ENCODE peak calls at places on chromosomes 1 and 21, in four cellular contexts. One of them, this sample, is unnamed.

GRCh38 chr1:15526021-15526489 is 593 bp upstream of the DNAJC16 start:
- DNase-seq in SK-N-SH: no peak
- DNase-seq in HepG2: no peak
- DNase-seq in H1: no peak
- DNase-seq in this sample: no peak

GRCh38 chr21:37459575-37459974 is 93.0 kb downstream of the DYRK1A start:
- DNase-seq in SK-N-SH: no peak
- DNase-seq in HepG2: no peak
- DNase-seq in H1: no peak
- DNase-seq in this sample: no peak

GRCh38 chr1:28642056-28642846 is 616 bp downstream of the TAF12 start:
- DNase-seq in HepG2: no peak
- DNase-seq in SK-N-SH: no peak
- DNase-seq in H1: no peak
- DNase-seq in this sample: no peak

GRCh38 chr1:3042481-3042880 is 21.2 kb downstream of the ACTRT2 start:
- DNase-seq in HepG2: no peak
- DNase-seq in SK-N-SH: no peak
- DNase-seq in H1: no peak
- DNase-seq in this sample: no peak

GRCh38 chr21:26966978-26967913 is at the start of gene ADAMTS5:
- DNase-seq in SK-N-SH: peak
- DNase-seq in HepG2: no peak
- DNase-seq in H1: peak
- DNase-seq in this sample: no peak

GRCh38 chr1:235996048-235996785 is 68.7 kb downstream of the NID1 start:
- DNase-seq in HepG2: no peak
- DNase-seq in H1: no peak
- DNase-seq in SK-N-SH: no peak
- DNase-seq in this sample: no peak

GRCh38 chr1:182595641-182596240 is 6.7 kb upstream of the RNASEL start:
- DNase-seq in HepG2: peak
- DNase-seq in SK-N-SH: peak
- DNase-seq in H1: peak
- DNase-seq in this sample: no peak

GRCh38 chr21:46110499-46111192 is 12.7 kb downstream of the COL6A2 start:
- DNase-seq in H1: peak
- DNase-seq in SK-N-SH: peak
- DNase-seq in HepG2: no peak
- DNase-seq in this sample: no peak

GRCh38 chr1:198015317-198015716 is 98.1 kb downstream of the LHX9 start:
- DNase-seq in SK-N-SH: no peak
- DNase-seq in H1: no peak
- DNase-seq in HepG2: no peak
- DNase-seq in this sample: no peak

GRCh38 chr1:2087766-2088165 is 37.6 kb downstream of the PRKCZ start:
- DNase-seq in SK-N-SH: no peak
- DNase-seq in HepG2: no peak
- DNase-seq in H1: no peak
- DNase-seq in this sample: no peak

GRCh38 chr21:34595457-34595856 is 19.5 kb downstream of the RCAN1 start:
- DNase-seq in HepG2: peak
- DNase-seq in SK-N-SH: no peak
- DNase-seq in H1: peak
- DNase-seq in this sample: no peak

GRCh38 chr1:154328318-154329151 is 3.2 kb downstream of the ATP8B2 start:
- DNase-seq in SK-N-SH: peak
- DNase-seq in H1: peak
- DNase-seq in HepG2: no peak
- DNase-seq in this sample: no peak

GRCh38 chr1:211371406-211372105 is 44.9 kb downstream of the TRAF5 start:
- DNase-seq in HepG2: no peak
- DNase-seq in H1: no peak
- DNase-seq in SK-N-SH: no peak
- DNase-seq in this sample: no peak

GRCh38 chr1:201456499-201457309 is 12.3 kb downstream of the PHLDA3 start:
- DNase-seq in SK-N-SH: no peak
- DNase-seq in H1: no peak
- DNase-seq in HepG2: peak
- DNase-seq in this sample: no peak

GRCh38 chr1:117051224-117052064 is 8.7 kb upstream of the TTF2 start:
- DNase-seq in SK-N-SH: no peak
- DNase-seq in HepG2: no peak
- DNase-seq in H1: no peak
- DNase-seq in this sample: peak

GRCh38 chr1:18288609-18289219 is 181.1 kb downstream of the IGSF21 start:
- DNase-seq in SK-N-SH: peak
- DNase-seq in H1: no peak
- DNase-seq in HepG2: no peak
- DNase-seq in this sample: no peak

GRCh38 chr1:111369645-111370044 is 57.9 kb downstream of the OVGP1 start:
- DNase-seq in H1: no peak
- DNase-seq in SK-N-SH: no peak
- DNase-seq in HepG2: no peak
- DNase-seq in this sample: no peak

GRCh38 chr1:154819628-154820590 is 50.2 kb downstream of the KCNN3 start:
- DNase-seq in H1: peak
- DNase-seq in HepG2: peak
- DNase-seq in SK-N-SH: peak
- DNase-seq in this sample: no peak

GRCh38 chr1:145944532-145944931 is 13.3 kb downstream of the LIX1L start:
- DNase-seq in SK-N-SH: no peak
- DNase-seq in H1: no peak
- DNase-seq in HepG2: no peak
- DNase-seq in this sample: no peak

GRCh38 chr1:238991730-238992490 is 394.5 kb upstream of the CHRM3 start:
- DNase-seq in SK-N-SH: peak
- DNase-seq in H1: no peak
- DNase-seq in HepG2: no peak
- DNase-seq in this sample: no peak

GRCh38 chr1:244092293-244093264 is 41.5 kb downstream of the ZBTB18 start:
- DNase-seq in SK-N-SH: no peak
- DNase-seq in H1: no peak
- DNase-seq in HepG2: no peak
- DNase-seq in this sample: no peak

GRCh38 chr1:230136453-230137327 is 69.7 kb downstream of the GALNT2 start:
- DNase-seq in SK-N-SH: no peak
- DNase-seq in HepG2: no peak
- DNase-seq in H1: no peak
- DNase-seq in this sample: no peak

GRCh38 chr1:153494976-153495535 is 34.6 kb upstream of the S100A7 start:
- DNase-seq in HepG2: peak
- DNase-seq in H1: peak
- DNase-seq in SK-N-SH: peak
- DNase-seq in this sample: no peak

GRCh38 chr21:32921632-32922230 is 104.0 kb upstream of the OLIG2 start:
- DNase-seq in HepG2: no peak
- DNase-seq in H1: peak
- DNase-seq in SK-N-SH: no peak
- DNase-seq in this sample: no peak

GRCh38 chr1:159914252-159915018 is 10.9 kb downstream of the TAGLN2 start:
- DNase-seq in SK-N-SH: no peak
- DNase-seq in HepG2: no peak
- DNase-seq in H1: no peak
- DNase-seq in this sample: no peak

GRCh38 chr1:159915571-159916239 is 9.6 kb downstream of the TAGLN2 start:
- DNase-seq in HepG2: no peak
- DNase-seq in SK-N-SH: no peak
- DNase-seq in H1: no peak
- DNase-seq in this sample: no peak

GRCh38 chr1:159911668-159912067 is 11.7 kb upstream of the CFAP45 start:
- DNase-seq in HepG2: no peak
- DNase-seq in SK-N-SH: no peak
- DNase-seq in H1: no peak
- DNase-seq in this sample: no peak

GRCh38 chr1:159916240-159917051 is 8.9 kb downstream of the TAGLN2 start:
- DNase-seq in H1: no peak
- DNase-seq in HepG2: peak
- DNase-seq in SK-N-SH: peak
- DNase-seq in this sample: no peak

GRCh38 chr1:159913451-159914192 is 11.7 kb downstream of the TAGLN2 start:
- DNase-seq in SK-N-SH: no peak
- DNase-seq in H1: no peak
- DNase-seq in HepG2: no peak
- DNase-seq in this sample: no peak
- TF ChIP-seq TCF12 in SK-N-SH: no peak
- TF ChIP-seq TCF12 in H1: peak
- TF ChIP-seq TCF12 in HepG2: no peak
- TF ChIP-seq TCF12 in this sample: no peak

GRCh38 chr1:51306950-51307349 is 23.4 kb downstream of the TTC39A start:
- DNase-seq in H1: no peak
- DNase-seq in SK-N-SH: no peak
- DNase-seq in HepG2: no peak
- DNase-seq in this sample: no peak
- TF ChIP-seq TCF12 in H1: no peak
- TF ChIP-seq TCF12 in SK-N-SH: no peak
- TF ChIP-seq TCF12 in HepG2: no peak
- TF ChIP-seq TCF12 in this sample: no peak

GRCh38 chr21:17003221-17003620 is 509.6 kb upstream of the CXADR start:
- DNase-seq in H1: no peak
- DNase-seq in HepG2: no peak
- DNase-seq in SK-N-SH: no peak
- DNase-seq in this sample: no peak

GRCh38 chr21:17003763-17004373 is 509.0 kb upstream of the CXADR start:
- DNase-seq in SK-N-SH: no peak
- DNase-seq in H1: no peak
- DNase-seq in HepG2: no peak
- DNase-seq in this sample: no peak

GRCh38 chr21:17002628-17003027 is 510.2 kb upstream of the CXADR start:
- DNase-seq in SK-N-SH: no peak
- DNase-seq in HepG2: no peak
- DNase-seq in H1: no peak
- DNase-seq in this sample: no peak
- TF ChIP-seq TCF12 in SK-N-SH: no peak
- TF ChIP-seq TCF12 in HepG2: no peak
- TF ChIP-seq TCF12 in H1: no peak
- TF ChIP-seq TCF12 in this sample: no peak

GRCh38 chr1:48025076-48025475 is 27.9 kb upstream of the TRABD2B start:
- DNase-seq in HepG2: no peak
- DNase-seq in H1: no peak
- DNase-seq in SK-N-SH: no peak
- DNase-seq in this sample: no peak

GRCh38 chr1:48026275-48026674 is 29.1 kb upstream of the TRABD2B start:
- DNase-seq in HepG2: no peak
- DNase-seq in SK-N-SH: no peak
- DNase-seq in H1: no peak
- DNase-seq in this sample: no peak

GRCh38 chr1:48022306-48022705 is 25.1 kb upstream of the TRABD2B start:
- DNase-seq in H1: no peak
- DNase-seq in HepG2: no peak
- DNase-seq in SK-N-SH: no peak
- DNase-seq in this sample: no peak

GRCh38 chr1:48021792-48022191 is 24.6 kb upstream of the TRABD2B start:
- DNase-seq in SK-N-SH: no peak
- DNase-seq in HepG2: no peak
- DNase-seq in H1: no peak
- DNase-seq in this sample: no peak

GRCh38 chr1:48023488-48023887 is 26.3 kb upstream of the TRABD2B start:
- DNase-seq in HepG2: no peak
- DNase-seq in H1: no peak
- DNase-seq in SK-N-SH: no peak
- DNase-seq in this sample: no peak
- TF ChIP-seq TCF12 in HepG2: no peak
- TF ChIP-seq TCF12 in H1: no peak
- TF ChIP-seq TCF12 in SK-N-SH: no peak
- TF ChIP-seq TCF12 in this sample: no peak

GRCh38 chr1:233530665-233531386 is 83.1 kb upstream of the KCNK1 start:
- DNase-seq in H1: no peak
- DNase-seq in SK-N-SH: no peak
- DNase-seq in HepG2: no peak
- DNase-seq in this sample: no peak
- TF ChIP-seq TCF12 in H1: no peak
- TF ChIP-seq TCF12 in SK-N-SH: no peak
- TF ChIP-seq TCF12 in HepG2: no peak
- TF ChIP-seq TCF12 in this sample: no peak

GRCh38 chr1:233912447-233912846 is 8.0 kb downstream of the SLC35F3 start:
- DNase-seq in H1: no peak
- DNase-seq in HepG2: no peak
- DNase-seq in SK-N-SH: peak
- DNase-seq in this sample: no peak
- TF ChIP-seq TCF12 in H1: no peak
- TF ChIP-seq TCF12 in HepG2: no peak
- TF ChIP-seq TCF12 in SK-N-SH: no peak
- TF ChIP-seq TCF12 in this sample: no peak

DNA sequence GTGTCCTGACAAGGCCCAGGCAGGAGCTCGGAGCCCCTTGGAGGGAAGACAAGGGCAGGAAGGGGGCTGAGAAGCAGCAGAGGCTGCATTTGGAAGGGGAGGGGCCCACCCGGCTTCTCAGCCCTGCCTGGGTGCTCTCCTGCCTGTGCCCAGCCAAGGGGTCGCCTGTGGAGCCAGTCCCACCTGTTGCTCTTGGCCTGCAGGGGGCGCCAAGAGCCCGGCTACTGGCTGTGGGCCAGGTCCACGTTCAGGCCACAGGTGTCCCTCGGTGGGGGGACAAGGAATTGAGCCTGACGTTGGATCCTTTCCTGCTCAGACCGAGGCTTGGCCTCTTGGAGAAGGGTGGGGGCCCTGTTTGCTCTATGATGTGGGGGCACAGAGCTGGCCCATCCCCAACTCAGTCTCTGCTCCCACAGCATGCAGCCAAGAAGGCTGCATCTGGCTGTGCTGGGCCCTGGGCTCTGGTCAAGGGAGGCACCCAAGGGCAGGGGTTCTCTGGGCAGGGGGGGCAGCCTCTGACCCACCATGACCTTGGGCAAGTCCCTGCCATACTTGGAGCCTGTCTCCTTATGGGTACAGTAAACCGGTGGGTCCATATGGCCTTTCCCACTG is 10.9 kb downstream of the WNT4 start:
- DNase-seq in H1: peak
- DNase-seq in HepG2: peak
- DNase-seq in SK-N-SH: peak
- DNase-seq in this sample: no peak
- TF ChIP-seq TCF12 in H1: peak
- TF ChIP-seq TCF12 in HepG2: no peak
- TF ChIP-seq TCF12 in SK-N-SH: no peak
- TF ChIP-seq TCF12 in this sample: peak

GRCh38 chr1:9086796-9087195 is 17.4 kb upstream of the SLC2A5 start:
- DNase-seq in SK-N-SH: no peak
- DNase-seq in H1: no peak
- DNase-seq in HepG2: no peak
- DNase-seq in this sample: no peak

GRCh38 chr1:9085306-9085940 is 16.0 kb upstream of the SLC2A5 start:
- DNase-seq in HepG2: no peak
- DNase-seq in H1: no peak
- DNase-seq in SK-N-SH: no peak
- DNase-seq in this sample: no peak

GRCh38 chr1:9086060-9086459 is 16.6 kb upstream of the SLC2A5 start:
- DNase-seq in SK-N-SH: no peak
- DNase-seq in H1: no peak
- DNase-seq in HepG2: no peak
- DNase-seq in this sample: no peak

GRCh38 chr1:9087411-9087810 is 18.0 kb upstream of the SLC2A5 start:
- DNase-seq in HepG2: no peak
- DNase-seq in SK-N-SH: no peak
- DNase-seq in H1: no peak
- DNase-seq in this sample: no peak

GRCh38 chr1:9084883-9085282 is 15.4 kb upstream of the SLC2A5 start:
- DNase-seq in SK-N-SH: no peak
- DNase-seq in H1: no peak
- DNase-seq in HepG2: no peak
- DNase-seq in this sample: no peak
- TF ChIP-seq TCF12 in SK-N-SH: no peak
- TF ChIP-seq TCF12 in H1: no peak
- TF ChIP-seq TCF12 in HepG2: no peak
- TF ChIP-seq TCF12 in this sample: no peak

GRCh38 chr1:206658264-206658980 is 23.1 kb downstream of the DYRK3 start:
- DNase-seq in H1: peak
- DNase-seq in SK-N-SH: peak
- DNase-seq in HepG2: no peak
- DNase-seq in this sample: no peak
- TF ChIP-seq TCF12 in H1: peak
- TF ChIP-seq TCF12 in SK-N-SH: no peak
- TF ChIP-seq TCF12 in HepG2: no peak
- TF ChIP-seq TCF12 in this sample: no peak

This sample was measured in GM12878.